ENCODE peak calls at places on chromosomes 3 and 15, in ten cellular contexts. N is AG04450; Z is mesendoderm; G is stimulated activated CD8-positive, alpha-beta memory T cell treated with anti-CD3 and anti-CD28 coated beads, Interleukin-4, amount 100 ng/mL, for 1 hour; A is cerebellar cortex; R is tibial artery; H is SHP77; S is cardiac muscle cell; Q is ovary; Y is RPMI8226. K is an unnamed sample.

GRCh38 chr3:37987751-37988179 is 2.8 kb upstream of the VILL start:
- DNase-seq in N (no peak), R (no peak), H (no peak), Q (peak), A (no peak), Z (no peak), G (no peak), S (no peak), Y (no peak), K (no peak)

GRCh38 chr3:147392083-147392916 is 14.0 kb downstream of the ZIC4 start:
- DNase-seq in H (no peak), Y (peak), Q (no peak), R (no peak), Z (peak), S (no peak), A (peak), G (no peak), N (no peak), K (no peak)

GRCh38 chr3:112405845-112406244 is 72.9 kb downstream of the CD200 start:
- DNase-seq in N (no peak), Z (peak), H (no peak), G (no peak), Y (no peak), S (no peak), Q (no peak), A (no peak), R (no peak), K (no peak)

GRCh38 chr3:153305189-153305588 is 143.2 kb downstream of the RAP2B start:
- DNase-seq in S (no peak), A (no peak), Q (peak), Y (no peak), H (no peak), N (no peak), R (no peak), G (no peak), Z (no peak), K (no peak)

GRCh38 chr15:72554471-72555425 is 80.6 kb downstream of the ARIH1 start:
- DNase-seq in A (no peak), Y (no peak), S (peak), Z (no peak), H (no peak), R (no peak), G (no peak), N (peak), Q (no peak), K (no peak)

GRCh38 chr15:78212546-78213424 is 21.6 kb downstream of the ACSBG1 start:
- DNase-seq in G (no peak), A (no peak), H (peak), R (peak), S (peak), Q (peak), Y (no peak), Z (peak), N (no peak), K (peak)

GRCh38 chr3:120182613-120183524 is 88.6 kb upstream of the GSK3B start:
- DNase-seq in Q (no peak), N (no peak), G (no peak), Z (peak), H (no peak), Y (no peak), R (no peak), A (no peak), S (peak), K (no peak)

GRCh38 chr15:26772588-26773484 is at the start of gene GABRB3:
- DNase-seq in H (peak), N (no peak), S (peak), A (peak), Z (peak), R (no peak), Q (peak), G (no peak), Y (no peak), K (no peak)

GRCh38 chr3:125042725-125043406 is 12.9 kb downstream of the HEG1 start:
- DNase-seq in R (peak), A (no peak), Y (no peak), H (no peak), G (no peak), Q (peak), Z (no peak), N (no peak), S (peak), K (no peak)

GRCh38 chr3:9142346-9142745 is 107.1 kb downstream of the SRGAP3 start:
- DNase-seq in S (no peak), A (peak), N (no peak), G (no peak), H (no peak), R (no peak), Q (no peak), Y (no peak), Z (no peak), K (no peak)

GRCh38 chr3:130741946-130742610 is 4.6 kb downstream of the PIK3R4 start:
- DNase-seq in N (no peak), S (no peak), Z (no peak), Y (no peak), H (no peak), G (no peak), A (no peak), R (no peak), Q (no peak), K (no peak)

GRCh38 chr3:8455451-8456117 is 46.0 kb upstream of the LMCD1 start:
- DNase-seq in R (no peak), G (no peak), H (no peak), Z (no peak), Y (no peak), S (no peak), N (no peak), A (no peak), Q (no peak), K (no peak)

GRCh38 chr15:68991723-68992122 is 22.8 kb upstream of the NOX5 start:
- DNase-seq in H (no peak), Z (peak), S (peak), R (no peak), G (no peak), Y (no peak), Q (peak), A (peak), N (no peak), K (no peak)

GRCh38 chr3:120432105-120432860 is 18.5 kb downstream of the FSTL1 start:
- DNase-seq in R (no peak), N (peak), H (no peak), Y (no peak), A (no peak), Z (peak), G (no peak), S (peak), Q (peak), K (no peak)

GRCh38 chr3:9627901-9628633 is 21.2 kb upstream of the MTMR14 start:
- DNase-seq in A (no peak), G (no peak), Z (no peak), S (no peak), Y (no peak), N (no peak), R (no peak), H (no peak), Q (no peak), K (no peak)

GRCh38 chr3:105458518-105459215 is 92.0 kb downstream of the ALCAM start:
- DNase-seq in A (no peak), S (peak), Z (no peak), Y (no peak), R (no peak), N (no peak), H (no peak), Q (no peak), G (no peak), K (no peak)

GRCh38 chr15:89364741-89365450 is 30.3 kb upstream of the POLG start:
- DNase-seq in S (no peak), H (no peak), R (no peak), Y (no peak), A (peak), G (no peak), Q (no peak), Z (no peak), N (no peak), K (no peak)

GRCh38 chr15:43939070-43939469 is 112.3 kb downstream of the WDR76 start:
- DNase-seq in A (no peak), Q (no peak), R (no peak), Z (no peak), G (no peak), H (peak), N (no peak), Y (peak), S (peak), K (no peak)

GRCh38 chr3:149654188-149654601 is 3.6 kb downstream of the WWTR1 start:
- DNase-seq in N (no peak), R (no peak), A (no peak), G (no peak), Z (no peak), Y (no peak), H (no peak), Q (no peak), S (peak), K (peak)

K was measured in HS-5.